ENCODE peak calls at places on chromosomes 13 and 19, in four cellular contexts. U is SK-N-SH, R is K562, N is GM12878. J is an unnamed sample.

GRCh38 chr19:39943586-39943985 is 9.2 kb upstream of the FCGBP start:
- DNase-seq in U (no peak), R (no peak), N (no peak), J (no peak)

GRCh38 chr19:18153555-18154134 is 682 bp downstream of the PIK3R2 start:
- DNase-seq in U (peak), R (peak), N (no peak), J (no peak)

GRCh38 chr19:27929399-27929798 is 1283.6 kb downstream of the UQCRFS1 start:
- DNase-seq in U (no peak), R (no peak), N (no peak), J (no peak)

GRCh38 chr19:8610041-8610927 is at the start of gene ADAMTS10:
- DNase-seq in U (peak), R (peak), N (no peak), J (peak)

GRCh38 chr13:36666482-36667264 is 7.1 kb upstream of the SERTM1 start:
- DNase-seq in U (no peak), R (no peak), N (no peak), J (no peak)

GRCh38 chr13:77513719-77514335 is 21.7 kb upstream of the SCEL start:
- DNase-seq in U (no peak), R (no peak), N (no peak), J (peak)

GRCh38 chr19:19615086-19615485 is 3.4 kb downstream of the PBX4 start:
- DNase-seq in U (no peak), R (no peak), N (no peak), J (no peak)

GRCh38 chr19:13053238-13053637 is 49.4 kb downstream of the LYL1 start:
- DNase-seq in U (no peak), R (no peak), N (no peak), J (no peak)

GRCh38 chr19:17755977-17756670 is 4.8 kb downstream of the FCHO1 start:
- DNase-seq in U (peak), R (peak), N (peak), J (no peak)

GRCh38 chr19:34308381-34309367 is 54.3 kb downstream of the GARRE1 start:
- DNase-seq in U (no peak), R (no peak), N (no peak), J (no peak)

GRCh38 chr19:30854661-30855060 is 482.5 kb downstream of the ZNF536 start:
- DNase-seq in U (no peak), R (no peak), N (no peak), J (no peak)

GRCh38 chr19:1747285-1748114 is 5.8 kb upstream of the ONECUT3 start:
- DNase-seq in U (no peak), R (peak), N (no peak), J (no peak)
- TF ChIP-seq GABPA in U (no peak), R (peak), N (no peak), J (no peak)

GRCh38 chr13:101248739-101249138 is 167.6 kb downstream of the NALCN start:
- DNase-seq in U (no peak), R (no peak), N (no peak), J (no peak)
- H3K27ac ChIP-seq in U (no peak), R (no peak), N (no peak), J (no peak)

GRCh38 chr13:113902956-113903355 is 39.1 kb upstream of the GAS6 start:
- DNase-seq in U (no peak), R (no peak), N (no peak), J (no peak)

GRCh38 chr13:113900646-113901045 is 36.8 kb upstream of the GAS6 start:
- DNase-seq in U (no peak), R (no peak), N (no peak), J (no peak)

GRCh38 chr13:113902536-113902935 is 38.7 kb upstream of the GAS6 start:
- DNase-seq in U (no peak), R (no peak), N (no peak), J (no peak)

GRCh38 chr13:113901642-113902041 is 37.8 kb upstream of the GAS6 start:
- DNase-seq in U (no peak), R (no peak), N (no peak), J (no peak)

GRCh38 chr13:113901231-113901630 is 37.4 kb upstream of the GAS6 start:
- DNase-seq in U (no peak), R (no peak), N (no peak), J (no peak)
- TF ChIP-seq GABPA in U (no peak), R (no peak), N (no peak), J (no peak)

DNA sequence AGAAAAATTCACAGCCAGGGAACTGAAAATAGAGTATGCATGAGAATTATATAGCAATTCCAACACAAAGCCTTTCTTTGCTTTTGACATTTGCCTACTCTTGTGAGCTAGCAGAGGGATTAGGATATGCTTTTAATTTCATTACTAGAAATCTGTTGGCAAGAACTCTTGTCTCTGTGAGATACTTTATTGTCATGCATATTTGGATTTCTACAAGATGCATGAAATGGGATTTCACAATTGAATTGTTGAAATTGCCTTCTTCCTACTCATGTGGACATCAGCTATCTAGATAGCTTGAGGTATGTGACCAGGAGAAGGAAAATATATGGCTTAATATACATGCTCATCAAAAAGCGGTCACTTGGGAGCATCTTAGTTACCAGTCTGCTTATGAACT is 166.0 kb downstream of the SLC7A1 start:
- DNase-seq in U (no peak), R (no peak), N (no peak), J (no peak)
- H3K27ac ChIP-seq in U (no peak), R (no peak), N (no peak), J (no peak)

GRCh38 chr13:112066624-112067004 is 335 bp upstream of the SOX1 start:
- DNase-seq in U (peak), R (no peak), N (no peak), J (no peak)
- TF ChIP-seq GABPA in U (no peak), R (no peak), N (no peak), J (no peak)

GRCh38 chr13:30872195-30872594 is 33.9 kb upstream of the MEDAG start:
- DNase-seq in U (no peak), R (no peak), N (no peak), J (no peak)

GRCh38 chr13:30874111-30874510 is 32.0 kb upstream of the MEDAG start:
- DNase-seq in U (no peak), R (no peak), N (no peak), J (no peak)

GRCh38 chr13:30872685-30873443 is 33.2 kb upstream of the MEDAG start:
- DNase-seq in U (peak), R (no peak), N (no peak), J (no peak)

GRCh38 chr13:30873519-30873918 is 32.6 kb upstream of the MEDAG start:
- DNase-seq in U (no peak), R (no peak), N (no peak), J (no peak)

GRCh38 chr13:30874561-30874960 is 31.5 kb upstream of the MEDAG start:
- DNase-seq in U (no peak), R (no peak), N (no peak), J (no peak)
- H3K27ac ChIP-seq in U (no peak), R (no peak), N (no peak), J (no peak)

GRCh38 chr13:25659091-25659502 is 287.3 kb downstream of the ATP8A2 start:
- DNase-seq in U (no peak), R (no peak), N (no peak), J (no peak)

GRCh38 chr13:25652764-25653163 is 281.0 kb downstream of the ATP8A2 start:
- DNase-seq in U (no peak), R (no peak), N (no peak), J (no peak)

GRCh38 chr13:25657062-25657588 is 285.4 kb downstream of the ATP8A2 start:
- DNase-seq in U (no peak), R (no peak), N (no peak), J (no peak)

GRCh38 chr13:25648996-25649633 is 277.3 kb downstream of the ATP8A2 start:
- DNase-seq in U (no peak), R (no peak), N (no peak), J (no peak)

DNA sequence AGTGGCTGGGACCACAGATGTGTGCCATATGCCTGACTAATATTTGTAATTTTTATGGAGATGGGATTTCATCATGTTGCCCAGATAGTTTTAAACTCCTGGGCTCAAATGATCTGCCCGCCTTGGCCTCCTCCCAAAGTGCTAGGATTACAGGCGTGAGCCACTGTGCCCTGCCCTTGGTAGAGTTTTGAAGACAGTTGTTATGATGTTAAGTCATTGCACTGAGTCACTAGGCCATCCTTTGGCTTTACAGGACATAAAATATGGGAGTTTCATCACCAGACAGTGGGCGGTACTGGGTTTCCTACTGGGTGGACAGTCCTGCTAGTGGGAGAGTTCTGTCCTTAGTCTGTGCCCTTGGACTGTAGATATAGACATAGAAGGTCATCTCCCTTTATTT is 282.6 kb downstream of the ATP8A2 start:
- DNase-seq in U (no peak), R (no peak), N (no peak), J (no peak)
- TF ChIP-seq GABPA in U (no peak), R (no peak), N (no peak), J (no peak)

GRCh38 chr13:112733112-112733511 is 43.3 kb downstream of the ATP11A start:
- DNase-seq in U (peak), R (no peak), N (no peak), J (no peak)
- H3K27ac ChIP-seq in U (peak), R (no peak), N (no peak), J (no peak)

GRCh38 chr19:11273288-11273687 is 11.0 kb upstream of the DOCK6 start:
- DNase-seq in U (no peak), R (no peak), N (no peak), J (no peak)
- TF ChIP-seq GABPA in U (no peak), R (no peak), N (no peak), J (no peak)